ENCODE peak calls at places on chromosome 5, in seven cellular contexts. C, J, O, S, B, U and H are unnamed samples.

GRCh38 chr5:172534229-172535169 is 80.2 kb upstream of the SH3PXD2B start:
- DNase-seq in O (no peak), B (no peak), C (no peak), S (no peak), U (no peak), J (no peak), H (no peak)

GRCh38 chr5:143229896-143230675 is 173.4 kb downstream of the NR3C1 start:
- DNase-seq in B (peak; percentile 78), S (no peak), C (peak; percentile 37), J (no peak), O (no peak), U (no peak), H (no peak)

GRCh38 chr5:167898361-167899042 is 392.9 kb upstream of the WWC1 start:
- DNase-seq in J (no peak), B (no peak), O (no peak), S (no peak), C (no peak), U (no peak), H (no peak)

GRCh38 chr5:54387659-54388232 is 67.8 kb upstream of the HSPB3 start:
- DNase-seq in B (no peak), S (no peak), O (peak; percentile 69), J (no peak), U (no peak), C (no peak), H (no peak)

GRCh38 chr5:79235578-79236363 is at the start of gene JMY:
- DNase-seq in B (no peak), J (peak; percentile 68), O (peak; percentile 86), S (peak; percentile 86), C (peak; percentile 91), U (peak; percentile 69), H (peak; percentile 93)

GRCh38 chr5:71932649-71933338 is 174.5 kb upstream of the MAP1B start:
- DNase-seq in U (no peak), C (peak; percentile 62), J (no peak), S (no peak), B (no peak), O (peak; percentile 94), H (no peak)

GRCh38 chr5:123285122-123286011 is 137.8 kb downstream of the CEP120 start:
- DNase-seq in C (no peak), J (no peak), U (no peak), S (no peak), O (peak; percentile 30), B (no peak), H (peak; percentile 74)

GRCh38 chr5:130333089-130333488 is 428.8 kb downstream of the CHSY3 start:
- DNase-seq in S (no peak), J (no peak), U (no peak), B (no peak), C (no peak), O (peak; percentile 86), H (no peak)

GRCh38 chr5:2134543-2135299 is 252.0 kb upstream of the IRX4 start:
- DNase-seq in S (no peak), B (no peak), O (peak; percentile 31), C (no peak), U (no peak), J (no peak), H (no peak)

GRCh38 chr5:122154910-122155309 is 25.6 kb downstream of the ZNF474 start:
- DNase-seq in S (no peak), J (no peak), B (no peak), U (no peak), O (peak; percentile 62), C (peak; percentile 24), H (no peak)

GRCh38 chr5:148748702-148749101 is 77.7 kb upstream of the ADRB2 start:
- DNase-seq in B (no peak), S (no peak), O (no peak), C (no peak), U (no peak), J (no peak), H (no peak)

GRCh38 chr5:149737355-149737754 is 7.2 kb downstream of the PPARGC1B start:
- DNase-seq in O (no peak), C (no peak), S (no peak), J (no peak), B (no peak), U (no peak), H (no peak)

GRCh38 chr5:64149268-64149667 is 16.4 kb upstream of the RNF180 start:
- DNase-seq in B (no peak), S (no peak), U (no peak), O (peak; percentile 6), C (no peak), J (no peak), H (no peak)

GRCh38 chr5:8615142-8615858 is 746.4 kb downstream of the MTRR start:
- DNase-seq in B (peak; percentile 2), U (no peak), S (no peak), J (no peak), C (no peak), O (no peak), H (no peak)

GRCh38 chr5:127785098-127785927 is 82.1 kb downstream of the CCDC192 start:
- DNase-seq in C (no peak), O (peak; percentile 86), B (peak; percentile 55), J (no peak), U (no peak), S (no peak), H (no peak)